ENCODE peak calls at places on chromosome 4, in seven cellular contexts. H is H9, C is neuronal stem cell, F is mesenchymal stem cell, T is IMR-90, D is H1, U is trophoblast cell. A is an unnamed sample.

GRCh38 chr4:26331380-26331945 is 10.6 kb downstream of the RBPJ start:
- DNase-seq in H (no peak), C (no peak), F (no peak), T (no peak), D (no peak), U (no peak), A (no peak)

GRCh38 chr4:71855944-71856343 is 72.1 kb upstream of the GC start:
- DNase-seq in H (no peak), C (no peak), F (no peak), T (no peak), D (no peak), U (no peak), A (peak; percentile 21)

GRCh38 chr4:3406021-3406420 is 35.7 kb upstream of the HGFAC start:
- DNase-seq in H (peak; percentile 23), C (no peak), F (no peak), T (no peak), D (no peak), U (no peak), A (no peak)

GRCh38 chr4:76947369-76947768 is 2.2 kb upstream of the SEPTIN11 start:
- DNase-seq in H (no peak), C (no peak), F (peak; percentile 61), T (no peak), D (no peak), U (no peak), A (peak; percentile 36)

GRCh38 chr4:170157670-170158069 is 67.9 kb upstream of the AADAT start:
- DNase-seq in H (no peak), C (no peak), F (no peak), T (no peak), D (no peak), U (no peak), A (no peak)

GRCh38 chr4:36235306-36235705 is 9.0 kb downstream of the ARAP2 start:
- DNase-seq in H (peak; percentile 53), C (no peak), F (no peak), T (peak; percentile 7), D (no peak), U (peak; percentile 91), A (peak; percentile 88)

GRCh38 chr4:113742643-113743042 is 18.9 kb downstream of the CAMK2D start:
- DNase-seq in H (no peak), C (no peak), F (no peak), T (no peak), D (no peak), U (no peak), A (no peak)

GRCh38 chr4:136311774-136312173 is 1220.5 kb downstream of the PCDH18 start:
- DNase-seq in H (no peak), C (no peak), F (no peak), T (no peak), D (no peak), U (no peak), A (no peak)

GRCh38 chr4:54658321-54659093 is 750 bp downstream of the KIT start:
- DNase-seq in H (peak; percentile 54), C (peak; percentile 52), F (peak; percentile 67), T (peak; percentile 36), D (no peak), U (peak; percentile 70), A (peak; percentile 75)

GRCh38 chr4:94356444-94356843 is 13.8 kb upstream of the HPGDS start:
- DNase-seq in H (no peak), C (no peak), F (no peak), T (no peak), D (no peak), U (no peak), A (no peak)

GRCh38 chr4:183962413-183962812 is 57.3 kb downstream of the STOX2 start:
- DNase-seq in H (no peak), C (no peak), F (no peak), T (no peak), D (no peak), U (no peak), A (no peak)

GRCh38 chr4:121138014-121138413 is 26.1 kb downstream of the TNIP3 start:
- DNase-seq in H (no peak), C (no peak), F (no peak), T (no peak), D (no peak), U (no peak), A (no peak)

GRCh38 chr4:2262944-2263250 is 988 bp upstream of the MXD4 start:
- DNase-seq in H (no peak), C (no peak), F (no peak), T (no peak), D (no peak), U (no peak), A (no peak)
- H3K18ac ChIP-seq in H (peak overlapping the region; percentile 71), C (peak overlapping the region; percentile 99), F (peak overlapping the region; percentile 82), T (peak overlapping the region; percentile 2), D (no peak overlapping the region), U (peak overlapping the region; percentile 64), A (peak overlapping the region; percentile 75)

DNA sequence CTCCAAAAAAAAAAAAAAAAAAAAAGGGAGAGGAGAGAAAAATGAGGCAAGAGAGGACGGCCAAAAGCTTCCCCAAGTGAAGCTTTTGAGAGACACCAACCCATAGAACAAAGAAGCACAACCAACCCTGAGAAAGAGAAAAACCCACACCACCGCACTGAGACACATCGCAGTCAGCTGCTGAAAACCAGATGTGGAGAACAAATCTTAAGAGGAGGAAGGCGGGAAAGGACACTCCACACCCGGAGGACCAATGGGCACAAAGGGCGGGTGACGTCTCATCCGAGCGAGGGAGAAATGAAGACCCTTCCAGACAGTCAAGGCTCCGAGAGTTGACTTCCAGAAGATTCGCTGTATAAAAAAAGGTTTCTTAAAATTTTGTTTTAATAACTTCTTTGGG is 112.1 kb downstream of the AFAP1 start:
- DNase-seq in H (no peak), C (no peak), F (no peak), T (no peak), D (no peak), U (no peak), A (no peak)
- H3K18ac ChIP-seq in H (no peak overlapping the region), C (no peak overlapping the region), F (no peak overlapping the region), T (peak overlapping the region; percentile 33), D (peak overlapping the region; percentile 27), U (peak overlapping the region; percentile 61), A (no peak overlapping the region)

GRCh38 chr4:98262431-98262830 is 1.2 kb downstream of the RAP1GDS1 start:
- DNase-seq in H (no peak), C (no peak), F (no peak), T (no peak), D (no peak), U (peak; percentile 25), A (no peak)

GRCh38 chr4:98261291-98262271 is at the start of gene RAP1GDS1:
- DNase-seq in H (peak; percentile 32), C (peak; percentile 35), F (peak; percentile 83), T (peak; percentile 71), D (no peak), U (peak; percentile 79), A (peak; percentile 55)

GRCh38 chr4:98260579-98261290 is 449 bp upstream of the RAP1GDS1 start:
- DNase-seq in H (peak; percentile 93), C (peak; percentile 93), F (peak; percentile 97), T (peak; percentile 96), D (peak; percentile 83), U (peak; percentile 96), A (peak; percentile 97)

GRCh38 chr4:98260047-98260578 is 1.1 kb upstream of the RAP1GDS1 start:
- DNase-seq in H (peak; percentile 62), C (no peak), F (no peak), T (peak; percentile 10), D (no peak), U (no peak), A (peak; percentile 77)
- H3K18ac ChIP-seq in H (peak overlapping the region; percentile 99), C (peak overlapping the region; percentile 92), F (peak overlapping the region; percentile 93), T (peak overlapping the region; percentile 15), D (peak overlapping the region; percentile 95), U (peak overlapping the region; percentile 43), A (peak overlapping the region; percentile 62)

GRCh38 chr4:5707366-5708133 is 809 bp downstream of the EVC2 start:
- DNase-seq in H (no peak), C (no peak), F (peak; percentile 6), T (no peak), D (no peak), U (no peak), A (no peak)
- H3K18ac ChIP-seq in H (no peak overlapping the region), C (peak overlapping the region; percentile 90), F (peak overlapping the region; percentile 80), T (peak overlapping the region; percentile 5), D (no peak overlapping the region), U (no peak overlapping the region), A (peak overlapping the region; percentile 89)

GRCh38 chr4:127643791-127644190 is 11.0 kb downstream of the INTU start:
- DNase-seq in H (no peak), C (no peak), F (no peak), T (no peak), D (no peak), U (no peak), A (no peak)
- H3K18ac ChIP-seq in H (no peak overlapping the region), C (no peak overlapping the region), F (no peak overlapping the region), T (no peak overlapping the region), D (no peak overlapping the region), U (no peak overlapping the region), A (no peak overlapping the region)

DNA sequence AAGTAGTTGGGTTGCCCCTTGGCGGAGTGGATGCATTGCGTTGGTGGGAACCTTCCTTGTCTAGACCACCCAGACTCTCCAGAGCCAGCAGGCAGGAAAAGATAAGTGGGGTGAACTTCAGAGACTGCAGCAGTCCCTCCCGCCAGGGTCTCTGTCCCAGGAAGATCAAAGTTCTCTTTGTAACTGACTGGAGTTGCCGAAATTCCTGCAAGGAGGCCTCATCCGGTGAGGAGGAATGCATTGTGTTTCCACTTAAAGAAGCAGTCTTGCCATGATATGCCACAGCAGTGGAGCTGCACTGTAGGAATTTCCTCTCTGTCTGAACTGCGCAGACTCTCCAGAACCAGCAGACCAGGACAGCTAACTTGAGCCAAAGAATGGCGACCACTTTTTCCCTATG is 1190.4 kb downstream of the TECRL start:
- DNase-seq in H (peak; percentile 60), C (peak; percentile 15), F (no peak), T (no peak), D (no peak), U (no peak), A (peak; percentile 83)
- H3K18ac ChIP-seq in H (no peak overlapping the region), C (no peak overlapping the region), F (no peak overlapping the region), T (no peak overlapping the region), D (no peak overlapping the region), U (no peak overlapping the region), A (peak overlapping the region; percentile 6)

DNA sequence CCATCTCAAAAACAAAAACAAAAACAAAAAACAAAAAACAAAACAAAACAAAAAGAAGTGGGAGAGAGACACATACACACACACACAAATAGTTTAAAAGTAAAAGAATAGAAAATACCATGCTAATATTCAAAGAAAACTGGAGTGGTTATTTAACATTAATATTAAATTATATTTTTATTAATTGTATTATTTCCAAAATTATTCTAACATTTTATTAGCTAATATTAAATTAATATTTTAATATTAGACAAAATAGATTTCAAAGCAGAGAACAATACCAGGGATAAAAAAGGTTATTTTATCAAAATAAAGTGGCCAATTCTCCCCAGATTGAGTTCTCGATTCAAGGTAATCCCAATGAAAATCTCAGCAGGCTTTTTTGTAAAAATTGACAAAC is 90.9 kb downstream of the NAT8L start:
- DNase-seq in H (no peak), C (no peak), F (no peak), T (no peak), D (no peak), U (no peak), A (no peak)
- H3K18ac ChIP-seq in H (no peak overlapping the region), C (no peak overlapping the region), F (no peak overlapping the region), T (no peak overlapping the region), D (no peak overlapping the region), U (no peak overlapping the region), A (no peak overlapping the region)

DNA sequence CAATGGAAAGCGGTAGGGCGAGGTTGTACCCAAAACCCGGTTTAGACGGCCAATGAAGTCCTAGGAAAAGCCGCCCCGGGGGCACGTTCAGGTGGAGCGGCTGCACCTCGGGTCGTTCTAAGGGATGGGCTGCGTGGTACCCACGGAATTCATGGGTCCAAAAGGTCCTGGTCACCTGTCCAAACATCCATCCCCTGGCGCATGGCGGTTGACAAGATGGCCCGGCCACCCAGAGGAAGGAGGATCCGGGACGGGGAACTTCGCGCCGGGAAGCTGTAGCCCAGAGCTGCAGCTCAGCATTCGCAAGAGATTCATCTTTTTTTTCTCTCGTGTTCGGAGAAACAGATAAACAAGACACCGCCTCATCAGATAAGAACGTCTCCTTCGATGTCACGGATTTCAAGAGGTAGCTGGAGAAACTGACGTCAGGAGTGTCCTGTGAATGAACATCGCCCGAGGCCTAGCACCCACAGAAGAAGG is 10.9 kb downstream of the PITX2 start:
- DNase-seq in H (no peak), C (no peak), F (peak; percentile 52), T (no peak), D (no peak), U (no peak), A (peak; percentile 34)
- H3K18ac ChIP-seq in H (no peak overlapping the region), C (peak overlapping the region; percentile 67), F (no peak overlapping the region), T (no peak overlapping the region), D (no peak overlapping the region), U (no peak overlapping the region), A (peak overlapping the region; percentile 46)

A was measured in mesendoderm.